ENCODE peak calls at places on chromosomes 1 and 21, in six cellular contexts. Y is neural progenitor cell, G is mammary epithelial cell, A is fibroblast of lung, H is H1, D is MM.1S. N is an unnamed sample.

GRCh38 chr1:198686069-198686728 is 47.4 kb downstream of the PTPRC start:
- DNase-seq in Y (no peak), G (peak; percentile 32), A (peak; percentile 72), H (no peak), D (peak; percentile 52), N (peak; percentile 70)

GRCh38 chr1:203559523-203559922 is 65.6 kb downstream of the OPTC start:
- DNase-seq in Y (no peak), G (peak; percentile 34), A (peak; percentile 68), H (no peak), D (no peak), N (peak; percentile 41)

GRCh38 chr1:160164121-160164520 is 12.7 kb downstream of the ATP1A4 start:
- DNase-seq in Y (no peak), G (no peak), A (no peak), H (no peak), D (no peak), N (no peak)

GRCh38 chr1:234921266-234922062 is 207.2 kb downstream of the TOMM20 start:
- DNase-seq in Y (no peak), G (no peak), A (no peak), H (no peak), D (no peak), N (no peak)

GRCh38 chr21:33362044-33362555 is 37.3 kb downstream of the IFNAR1 start:
- DNase-seq in Y (peak; percentile 62), G (no peak), A (no peak), H (peak; percentile 56), D (peak; percentile 63), N (peak; percentile 36)

GRCh38 chr1:71857862-71858261 is 424.5 kb downstream of the NEGR1 start:
- DNase-seq in Y (no peak), G (no peak), A (peak; percentile 58), H (no peak), D (no peak), N (no peak)

GRCh38 chr1:183029591-183030000 is 6.4 kb downstream of the LAMC1 start:
- DNase-seq in Y (no peak), G (peak; percentile 79), A (peak; percentile 24), H (no peak), D (no peak), N (peak; percentile 75)

GRCh38 chr1:173488001-173488400 is 10.9 kb downstream of the PRDX6 start:
- DNase-seq in Y (no peak), G (no peak), A (no peak), H (no peak), D (no peak), N (no peak)

GRCh38 chr1:204065986-204066300 is 7.0 kb upstream of the SOX13 start:
- DNase-seq in Y (no peak), G (no peak), A (no peak), H (no peak), D (no peak), N (no peak)

GRCh38 chr1:9909222-9910046 is 635 bp downstream of the CTNNBIP1 start:
- DNase-seq in Y (peak; percentile 30), G (peak; percentile 65), A (no peak), H (no peak), D (peak; percentile 24), N (peak; percentile 33)

GRCh38 chr1:15390667-15391066 is 19.0 kb upstream of the EFHD2 start:
- DNase-seq in Y (no peak), G (no peak), A (no peak), H (no peak), D (no peak), N (no peak)

GRCh38 chr1:230317823-230318819 is 108.0 kb downstream of the PGBD5 start:
- DNase-seq in Y (no peak), G (no peak), A (no peak), H (no peak), D (no peak), N (peak; percentile 38)

GRCh38 chr1:31872658-31873636 is 57.1 kb upstream of the SPOCD1 start:
- DNase-seq in Y (peak; percentile 36), G (no peak), A (no peak), H (no peak), D (no peak), N (no peak)

GRCh38 chr21:29953072-29953471 is 13.3 kb upstream of the GRIK1 start:
- DNase-seq in Y (no peak), G (no peak), A (no peak), H (no peak), D (no peak), N (no peak)

GRCh38 chr21:29947119-29947518 is 7.3 kb upstream of the GRIK1 start:
- DNase-seq in Y (peak; percentile 6), G (no peak), A (no peak), H (no peak), D (no peak), N (no peak)

GRCh38 chr21:29953690-29954089 is 13.9 kb upstream of the GRIK1 start:
- DNase-seq in Y (no peak), G (no peak), A (no peak), H (no peak), D (no peak), N (no peak)

DNA sequence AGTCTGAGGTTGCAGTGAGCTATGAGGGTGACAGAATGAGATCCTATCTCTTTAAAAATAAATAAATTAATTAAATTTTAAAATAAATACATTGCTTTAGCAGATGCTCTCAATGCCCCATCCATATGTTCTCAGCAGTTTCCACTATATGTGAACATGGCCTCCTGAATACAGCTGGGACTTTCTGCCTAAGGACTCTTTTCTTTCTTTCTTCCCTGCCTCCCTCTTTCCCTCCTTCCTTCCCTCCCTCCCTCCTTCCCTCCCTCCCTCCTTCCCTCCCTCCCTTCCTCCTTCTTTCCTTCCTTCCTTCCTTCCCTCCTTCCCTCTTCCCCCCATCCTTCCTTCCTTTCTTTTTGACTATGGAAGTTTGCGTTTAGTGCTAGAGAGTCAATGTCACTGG is 10.2 kb upstream of the GRIK1 start:
- DNase-seq in Y (no peak), G (no peak), A (no peak), H (no peak), D (no peak), N (no peak)
- H3K9ac ChIP-seq in Y (no peak overlapping the region), G (no peak overlapping the region), A (no peak overlapping the region), H (no peak overlapping the region), D (no peak overlapping the region), N (no peak overlapping the region)

DNA sequence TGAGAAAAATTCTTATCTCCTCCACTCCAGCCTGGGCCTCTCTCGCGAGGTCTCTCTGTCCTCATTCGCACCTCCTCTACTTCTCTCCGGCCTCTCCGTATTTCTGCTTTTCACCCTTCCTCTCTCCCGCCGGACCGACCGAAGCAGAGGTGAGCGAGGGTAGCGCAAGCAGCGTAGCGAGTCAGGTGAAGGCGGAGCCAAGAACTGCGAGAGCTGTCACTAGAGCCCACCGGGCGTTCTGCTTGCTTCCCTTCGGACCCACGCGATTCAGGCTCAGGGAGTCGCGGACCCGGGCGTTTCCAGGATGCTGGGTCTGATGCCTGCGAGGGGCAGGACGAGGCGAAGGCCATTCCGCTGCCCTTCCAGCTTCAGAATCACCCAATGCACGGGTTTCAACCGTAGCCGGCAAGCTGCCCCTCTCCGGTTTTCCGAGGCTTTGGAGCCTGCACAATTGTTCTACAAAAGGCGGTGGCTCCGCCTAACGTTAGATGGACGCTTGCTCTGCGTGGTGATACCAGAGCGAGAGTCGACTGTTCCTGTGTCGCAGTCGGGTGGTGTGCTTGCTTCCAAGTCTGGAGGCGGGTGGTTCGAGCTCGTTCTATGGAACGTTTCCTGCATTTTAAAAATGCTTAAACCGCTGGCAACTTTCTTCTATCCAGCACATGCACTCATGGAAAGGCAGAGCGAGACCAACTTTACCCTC is 310.2 kb downstream of the FAM72C start:
- DNase-seq in Y (no peak), G (no peak), A (no peak), H (no peak), D (no peak), N (no peak)
- TF ChIP-seq EZH2 in Y (no peak), G (no peak), A (no peak), H (no peak), D (no peak), N (no peak)

DNA sequence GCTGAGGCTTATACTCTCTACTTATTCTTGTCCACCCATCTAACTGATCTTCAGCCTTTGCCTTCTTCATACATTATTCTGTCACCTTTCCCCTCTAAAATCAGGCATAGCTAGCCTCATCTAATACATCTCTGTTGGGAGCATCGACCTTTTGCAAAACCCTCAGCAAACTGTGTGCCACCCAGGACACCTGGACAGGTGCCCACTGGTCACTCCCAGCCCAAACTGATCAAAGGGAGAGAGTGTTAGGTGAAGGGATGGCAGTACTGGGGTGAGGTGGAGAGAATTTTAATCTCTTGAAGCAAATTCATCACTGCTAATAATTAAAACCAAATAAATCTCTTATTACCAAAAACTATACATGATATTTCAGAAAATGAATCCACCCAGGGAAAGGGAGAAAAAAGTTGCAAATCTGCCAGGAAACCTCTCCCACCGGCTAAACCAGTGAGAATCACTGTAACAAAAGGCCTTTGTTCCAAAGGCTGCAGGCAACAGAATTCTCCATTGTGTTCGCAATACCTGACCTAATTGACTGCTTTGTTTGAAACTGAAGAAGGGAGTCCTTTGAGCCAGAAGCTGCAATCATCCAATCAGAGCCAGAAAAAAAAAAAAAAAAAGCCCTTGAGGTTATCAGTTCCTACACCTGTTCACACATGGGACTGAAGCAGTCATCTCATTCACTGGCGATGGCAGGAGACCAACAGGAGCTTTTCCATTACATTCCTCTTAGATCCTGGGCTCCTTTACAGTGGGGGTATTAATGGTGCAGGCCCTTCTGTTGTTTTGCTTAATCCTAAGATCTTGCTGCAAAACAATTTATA is 172.6 kb downstream of the APP start:
- DNase-seq in Y (peak; percentile 88), G (peak; percentile 83), A (no peak), H (peak; percentile 77), D (no peak), N (peak; percentile 68)
- H3K9ac ChIP-seq in Y (no peak overlapping the region), G (no peak overlapping the region), A (no peak overlapping the region), H (peak overlapping the region; percentile 31), D (no peak overlapping the region), N (no peak overlapping the region)

GRCh38 chr1:22567176-22567575 is 3.9 kb downstream of the EPHA8 start:
- DNase-seq in Y (peak; percentile 24), G (no peak), A (no peak), H (no peak), D (no peak), N (no peak)

GRCh38 chr1:22557341-22557950 is 5.8 kb upstream of the EPHA8 start:
- DNase-seq in Y (no peak), G (peak; percentile 12), A (peak; percentile 28), H (no peak), D (no peak), N (no peak)

GRCh38 chr1:22563671-22564612 is 653 bp downstream of the EPHA8 start:
- DNase-seq in Y (peak; percentile 46), G (no peak), A (no peak), H (no peak), D (no peak), N (no peak)

GRCh38 chr1:22567994-22568393 is 4.7 kb downstream of the EPHA8 start:
- DNase-seq in Y (no peak), G (no peak), A (no peak), H (no peak), D (no peak), N (no peak)

DNA sequence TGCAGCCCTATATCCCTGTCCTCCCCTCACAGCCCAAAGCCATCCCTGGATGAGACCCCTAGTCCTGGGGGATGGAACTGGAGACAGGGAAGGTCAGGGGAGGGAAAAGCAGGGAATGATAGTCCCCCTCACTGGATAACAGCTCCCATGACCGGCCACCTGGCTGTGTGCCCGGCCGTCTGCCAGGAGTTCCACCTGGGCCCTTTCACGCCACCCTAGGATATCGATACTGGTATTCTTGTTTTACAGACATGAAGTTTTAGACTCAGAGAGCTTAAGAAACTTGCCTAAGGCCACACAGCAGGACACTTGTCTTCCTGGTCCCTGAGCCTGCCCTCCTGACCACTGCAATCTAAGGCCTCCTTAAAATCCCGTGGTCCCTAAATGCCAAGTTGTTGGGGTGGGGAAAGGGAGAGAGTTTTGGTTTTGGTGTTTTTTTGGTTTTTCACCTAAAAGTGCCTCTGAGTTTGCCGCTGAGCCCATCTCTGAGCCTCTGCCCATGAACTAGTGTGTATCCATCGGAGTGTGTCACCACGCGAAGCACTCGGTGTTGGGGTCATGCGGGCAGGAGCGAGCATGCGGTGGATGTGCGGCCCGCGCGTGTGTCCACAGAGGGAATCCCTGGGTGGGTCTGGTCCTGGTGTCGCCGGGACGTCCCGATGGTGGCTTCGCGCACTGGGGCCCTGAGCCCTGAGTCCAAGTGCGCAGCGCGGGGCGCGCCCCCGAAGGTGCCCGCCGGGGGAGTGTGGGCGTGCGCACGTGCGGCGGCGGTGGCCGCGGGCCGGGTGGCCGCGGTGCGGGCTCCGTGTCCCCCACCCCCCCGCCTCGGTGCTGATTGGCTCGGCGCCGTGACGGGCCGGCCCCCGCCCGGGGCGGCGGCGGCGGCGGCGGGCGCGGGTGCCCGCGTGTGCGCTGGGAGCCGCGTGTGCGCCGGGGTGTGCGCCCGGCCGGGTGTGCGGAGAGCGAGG is at the start of gene EPHA8:
- DNase-seq in Y (peak; percentile 57), G (no peak), A (no peak), H (no peak), D (no peak), N (no peak)
- TF ChIP-seq EZH2 in Y (peak; percentile 77), G (peak; percentile 76), A (peak; percentile 92), H (no peak), D (no peak), N (peak; percentile 28)